ENCODE peak calls at places on chromosomes 13 and 19, in five cellular contexts. One of them, this sample, is unnamed.
A peak's percentile ranks its signal among the peaks of the same experiment; 100 is the strongest.

GRCh38 chr13:30792257-30793000 is 57.1 kb downstream of the ALOX5AP start:
- DNase-seq in pancreas: peak; percentile 60
- DNase-seq in breast epithelium: peak; percentile 87
- DNase-seq in heart left ventricle: peak; percentile 89
- DNase-seq in neural progenitor cell: peak; percentile 64
- DNase-seq in this sample: peak; percentile 85

GRCh38 chr13:71867101-71867814 is at the start of gene DACH1:
- DNase-seq in pancreas: peak; percentile 57
- DNase-seq in breast epithelium: peak; percentile 59
- DNase-seq in heart left ventricle: peak; percentile 68
- DNase-seq in neural progenitor cell: peak; percentile 86
- DNase-seq in this sample: peak; percentile 68

GRCh38 chr19:17225051-17225450 is 975 bp upstream of the OCEL1 start:
- DNase-seq in pancreas: no peak
- DNase-seq in breast epithelium: no peak
- DNase-seq in heart left ventricle: no peak
- DNase-seq in neural progenitor cell: no peak
- DNase-seq in this sample: no peak

GRCh38 chr19:17656970-17657369 is 31.2 kb downstream of the UNC13A start:
- DNase-seq in pancreas: no peak
- DNase-seq in breast epithelium: no peak
- DNase-seq in heart left ventricle: no peak
- DNase-seq in neural progenitor cell: no peak
- DNase-seq in this sample: no peak

GRCh38 chr13:44815507-44816074 is 173.7 kb downstream of the NUFIP1 start:
- DNase-seq in pancreas: peak; percentile 32
- DNase-seq in breast epithelium: no peak
- DNase-seq in heart left ventricle: no peak
- DNase-seq in neural progenitor cell: peak; percentile 41
- DNase-seq in this sample: no peak

GRCh38 chr13:23960566-23961156 is 63.4 kb upstream of the C1QTNF9B start:
- DNase-seq in pancreas: no peak
- DNase-seq in breast epithelium: no peak
- DNase-seq in heart left ventricle: no peak
- DNase-seq in neural progenitor cell: peak; percentile 57
- DNase-seq in this sample: no peak

GRCh38 chr19:33894787-33895186 is 98.1 kb downstream of the KCTD15 start:
- DNase-seq in pancreas: no peak
- DNase-seq in breast epithelium: no peak
- DNase-seq in heart left ventricle: no peak
- DNase-seq in neural progenitor cell: no peak
- DNase-seq in this sample: no peak

GRCh38 chr13:53920916-53921315 is 892.3 kb downstream of the OLFM4 start:
- DNase-seq in pancreas: no peak
- DNase-seq in breast epithelium: no peak
- DNase-seq in heart left ventricle: peak; percentile 37
- DNase-seq in neural progenitor cell: no peak
- DNase-seq in this sample: peak; percentile 28

GRCh38 chr19:46021531-46022041 is 1.3 kb downstream of the PGLYRP1 start:
- DNase-seq in pancreas: no peak
- DNase-seq in breast epithelium: no peak
- DNase-seq in heart left ventricle: no peak
- DNase-seq in neural progenitor cell: no peak
- DNase-seq in this sample: peak; percentile 67

GRCh38 chr19:4908311-4908710 is 990 bp upstream of the UHRF1 start:
- DNase-seq in pancreas: no peak
- DNase-seq in breast epithelium: no peak
- DNase-seq in heart left ventricle: no peak
- DNase-seq in neural progenitor cell: no peak
- DNase-seq in this sample: no peak

GRCh38 chr13:40576369-40576768 is 90.1 kb downstream of the FOXO1 start:
- DNase-seq in pancreas: no peak
- DNase-seq in breast epithelium: no peak
- DNase-seq in heart left ventricle: no peak
- DNase-seq in neural progenitor cell: no peak
- DNase-seq in this sample: no peak

GRCh38 chr19:17602872-17603552 is 47.6 kb downstream of the COLGALT1 start:
- DNase-seq in pancreas: no peak
- DNase-seq in breast epithelium: no peak
- DNase-seq in heart left ventricle: no peak
- DNase-seq in neural progenitor cell: no peak
- DNase-seq in this sample: no peak

GRCh38 chr13:51234676-51235075 is 12.5 kb downstream of the FAM124A start:
- DNase-seq in pancreas: no peak
- DNase-seq in breast epithelium: no peak
- DNase-seq in heart left ventricle: no peak
- DNase-seq in neural progenitor cell: no peak
- DNase-seq in this sample: no peak

GRCh38 chr19:5367530-5368133 is 27.0 kb upstream of the PTPRS start:
- DNase-seq in pancreas: no peak
- DNase-seq in breast epithelium: no peak
- DNase-seq in heart left ventricle: no peak
- DNase-seq in neural progenitor cell: no peak
- DNase-seq in this sample: no peak

GRCh38 chr13:93307166-93307565 is 80.6 kb downstream of the GPC6 start:
- DNase-seq in pancreas: no peak
- DNase-seq in breast epithelium: no peak
- DNase-seq in heart left ventricle: no peak
- DNase-seq in neural progenitor cell: no peak
- DNase-seq in this sample: no peak

GRCh38 chr13:75372517-75372916 is 109.5 kb downstream of the TBC1D4 start:
- DNase-seq in pancreas: no peak
- DNase-seq in breast epithelium: no peak
- DNase-seq in heart left ventricle: no peak
- DNase-seq in neural progenitor cell: peak; percentile 46
- DNase-seq in this sample: no peak

GRCh38 chr13:95603887-95604533 is 40.5 kb downstream of the DZIP1 start:
- DNase-seq in pancreas: peak; percentile 62
- DNase-seq in breast epithelium: no peak
- DNase-seq in heart left ventricle: no peak
- DNase-seq in neural progenitor cell: no peak
- DNase-seq in this sample: no peak

GRCh38 chr19:48452255-48452654 is 3.1 kb upstream of the KCNJ14 start:
- DNase-seq in pancreas: no peak
- DNase-seq in breast epithelium: no peak
- DNase-seq in heart left ventricle: no peak
- DNase-seq in neural progenitor cell: no peak
- DNase-seq in this sample: no peak

GRCh38 chr13:35994131-35994966 is 136.8 kb downstream of the DCLK1 start:
- DNase-seq in pancreas: peak; percentile 49
- DNase-seq in breast epithelium: no peak
- DNase-seq in heart left ventricle: no peak
- DNase-seq in neural progenitor cell: no peak
- DNase-seq in this sample: no peak

GRCh38 chr13:94462670-94463069 is 16.8 kb downstream of the DCT start:
- DNase-seq in pancreas: no peak
- DNase-seq in breast epithelium: no peak
- DNase-seq in heart left ventricle: no peak
- DNase-seq in neural progenitor cell: no peak
- DNase-seq in this sample: no peak

GRCh38 chr13:19156013-19156825 is 25.4 kb downstream of the TUBA3C start:
- DNase-seq in pancreas: no peak
- DNase-seq in breast epithelium: no peak
- DNase-seq in heart left ventricle: no peak
- DNase-seq in neural progenitor cell: no peak
- DNase-seq in this sample: no peak
- H3K4me3 ChIP-seq in pancreas: no peak overlapping the region
- H3K4me3 ChIP-seq in breast epithelium: no peak overlapping the region
- H3K4me3 ChIP-seq in heart left ventricle: no peak overlapping the region
- H3K4me3 ChIP-seq in neural progenitor cell: no peak overlapping the region
- H3K4me3 ChIP-seq in this sample: no peak overlapping the region

GRCh38 chr19:2823646-2824045 is 4.0 kb downstream of the ZNF554 start:
- DNase-seq in pancreas: no peak
- DNase-seq in breast epithelium: no peak
- DNase-seq in heart left ventricle: no peak
- DNase-seq in neural progenitor cell: no peak
- DNase-seq in this sample: no peak
- H3K27ac ChIP-seq in pancreas: no peak overlapping the region
- H3K27ac ChIP-seq in breast epithelium: no peak overlapping the region
- H3K27ac ChIP-seq in heart left ventricle: no peak overlapping the region
- H3K27ac ChIP-seq in neural progenitor cell: no peak overlapping the region
- H3K27ac ChIP-seq in this sample: no peak overlapping the region

DNA sequence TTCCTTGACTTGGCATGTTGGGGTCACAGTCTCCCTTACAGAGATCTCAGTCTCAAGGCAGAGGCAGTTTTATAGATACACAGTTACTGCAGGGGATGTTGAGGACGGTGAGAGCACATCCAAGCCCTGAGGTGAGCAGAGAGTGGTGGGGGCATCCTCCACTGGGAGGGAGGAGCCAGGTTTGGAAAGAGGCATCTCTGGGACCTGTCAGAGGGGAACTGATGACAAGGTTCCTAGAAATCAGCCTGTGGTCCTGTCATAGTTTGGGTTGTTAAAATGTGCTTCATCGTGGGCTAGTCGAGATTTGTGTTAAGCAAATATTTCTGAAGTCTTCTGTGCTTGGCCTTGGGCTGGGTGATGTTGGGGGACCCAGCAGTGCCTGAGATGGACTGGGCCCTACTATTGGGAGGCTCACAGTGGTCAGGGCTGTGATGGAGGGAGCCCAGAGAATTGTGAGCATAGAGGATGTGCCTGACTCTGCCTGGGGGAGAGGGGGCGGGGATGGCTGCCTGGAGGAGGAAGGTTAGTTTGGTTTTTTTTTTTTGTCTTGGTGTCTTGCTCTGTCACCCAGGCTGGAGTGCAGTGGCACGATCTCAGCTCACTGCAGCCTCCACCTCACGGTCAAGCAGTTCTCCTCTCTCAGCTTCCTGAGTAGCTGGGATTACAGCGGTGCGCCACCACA is 3.9 kb downstream of the SUPT5H start:
- DNase-seq in pancreas: no peak
- DNase-seq in breast epithelium: no peak
- DNase-seq in heart left ventricle: no peak
- DNase-seq in neural progenitor cell: no peak
- DNase-seq in this sample: no peak
- H3K4me1 ChIP-seq in pancreas: peaks cover 28% of the 10 kb centered on the region
- H3K4me1 ChIP-seq in breast epithelium: peaks cover 22% of the 10 kb centered on the region
- H3K4me1 ChIP-seq in heart left ventricle: peaks cover 17% of the 10 kb centered on the region
- H3K4me1 ChIP-seq in neural progenitor cell: peaks cover 5% of the 10 kb centered on the region
- H3K4me1 ChIP-seq in this sample: peaks cover 48% of the 10 kb centered on the region

DNA sequence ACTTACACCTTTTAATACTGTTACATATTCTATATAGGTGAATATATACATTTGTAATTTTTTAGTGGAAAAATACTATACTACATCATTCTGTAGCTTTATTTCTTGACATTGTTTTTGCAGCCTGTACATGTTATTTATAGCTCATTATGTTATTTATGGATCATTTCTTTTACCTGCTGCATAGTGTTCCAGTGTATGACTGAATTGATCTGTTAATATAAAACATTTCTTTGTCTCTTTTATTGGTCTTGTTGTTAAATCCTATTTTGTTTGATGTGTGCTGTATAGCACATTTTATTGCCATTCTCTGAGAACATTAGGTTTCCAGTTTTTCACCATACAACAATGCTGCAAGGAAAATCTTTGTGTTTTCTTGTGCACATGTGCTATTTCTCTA is 2.4 kb downstream of the SETDB2 start:
- DNase-seq in pancreas: no peak
- DNase-seq in breast epithelium: no peak
- DNase-seq in heart left ventricle: no peak
- DNase-seq in neural progenitor cell: no peak
- DNase-seq in this sample: no peak
- H3K4me3 ChIP-seq in pancreas: peak overlapping the region; percentile 65
- H3K4me3 ChIP-seq in breast epithelium: no peak overlapping the region
- H3K4me3 ChIP-seq in heart left ventricle: no peak overlapping the region
- H3K4me3 ChIP-seq in neural progenitor cell: no peak overlapping the region
- H3K4me3 ChIP-seq in this sample: peak overlapping the region; percentile 71

DNA sequence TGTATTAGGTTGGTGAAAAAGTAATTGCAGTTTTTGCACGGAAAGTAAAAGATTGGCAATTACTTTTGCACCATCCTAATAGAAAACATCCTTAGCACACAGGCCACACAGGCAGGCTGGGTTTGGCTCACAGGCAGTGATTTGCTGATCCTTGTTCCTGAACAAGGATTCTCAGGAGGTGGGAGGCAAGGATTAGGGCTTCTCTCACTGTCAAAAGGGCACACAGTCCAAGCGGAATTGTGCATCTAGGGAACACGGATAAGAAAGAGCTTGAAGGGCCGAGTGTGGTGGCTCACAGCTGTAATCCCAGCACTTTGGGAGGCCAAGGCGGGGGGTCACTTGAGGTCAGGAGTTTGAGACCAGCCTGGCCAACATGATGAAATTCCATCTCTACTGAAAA is 349.1 kb upstream of the TSHZ3 start:
- DNase-seq in pancreas: no peak
- DNase-seq in breast epithelium: no peak
- DNase-seq in heart left ventricle: no peak
- DNase-seq in neural progenitor cell: peak; percentile 58
- DNase-seq in this sample: no peak
- H3K27ac ChIP-seq in pancreas: no peak overlapping the region
- H3K27ac ChIP-seq in breast epithelium: no peak overlapping the region
- H3K27ac ChIP-seq in heart left ventricle: no peak overlapping the region
- H3K27ac ChIP-seq in neural progenitor cell: no peak overlapping the region
- H3K27ac ChIP-seq in this sample: no peak overlapping the region

This sample was measured in left lung.